ENCODE peak calls at places on chromosome 9, in nine cellular contexts. One of them, this sample, is unnamed.

GRCh38 chr9:36772449-36773370 is 200.0 kb downstream of the MELK start:
- DNase-seq in GM23338: peak
- DNase-seq in SK-N-SH: no peak
- DNase-seq in PC-3: peak
- DNase-seq in GM23248: peak
- DNase-seq in hepatocyte: peak
- DNase-seq in HCT116: no peak
- DNase-seq in neural progenitor cell: peak
- DNase-seq in OCI-LY7: no peak
- DNase-seq in this sample: peak

GRCh38 chr9:1434082-1434481 is 383.9 kb downstream of the DMRT2 start:
- DNase-seq in GM23338: peak
- DNase-seq in SK-N-SH: peak
- DNase-seq in PC-3: peak
- DNase-seq in GM23248: peak
- DNase-seq in hepatocyte: no peak
- DNase-seq in HCT116: no peak
- DNase-seq in neural progenitor cell: no peak
- DNase-seq in OCI-LY7: no peak
- DNase-seq in this sample: no peak

GRCh38 chr9:6243746-6244145 is 28.1 kb downstream of the IL33 start:
- DNase-seq in GM23338: no peak
- DNase-seq in SK-N-SH: no peak
- DNase-seq in PC-3: peak
- DNase-seq in GM23248: peak
- DNase-seq in hepatocyte: peak
- DNase-seq in HCT116: no peak
- DNase-seq in neural progenitor cell: no peak
- DNase-seq in OCI-LY7: no peak
- DNase-seq in this sample: no peak

GRCh38 chr9:38372685-38373619 is 19.6 kb upstream of the ALDH1B1 start:
- DNase-seq in GM23338: no peak
- DNase-seq in SK-N-SH: peak
- DNase-seq in PC-3: no peak
- DNase-seq in GM23248: no peak
- DNase-seq in hepatocyte: no peak
- DNase-seq in HCT116: no peak
- DNase-seq in neural progenitor cell: no peak
- DNase-seq in OCI-LY7: no peak
- DNase-seq in this sample: no peak

GRCh38 chr9:9177081-9177480 is 1377.5 kb upstream of the DMAC1 start:
- DNase-seq in GM23338: no peak
- DNase-seq in SK-N-SH: no peak
- DNase-seq in PC-3: no peak
- DNase-seq in GM23248: no peak
- DNase-seq in hepatocyte: no peak
- DNase-seq in HCT116: no peak
- DNase-seq in neural progenitor cell: peak
- DNase-seq in OCI-LY7: no peak
- DNase-seq in this sample: no peak

GRCh38 chr9:99445377-99445891 is 223.4 kb downstream of the SEC61B start:
- DNase-seq in GM23338: no peak
- DNase-seq in SK-N-SH: no peak
- DNase-seq in PC-3: peak
- DNase-seq in GM23248: peak
- DNase-seq in hepatocyte: peak
- DNase-seq in HCT116: no peak
- DNase-seq in neural progenitor cell: no peak
- DNase-seq in OCI-LY7: no peak
- DNase-seq in this sample: no peak

GRCh38 chr9:4088680-4089079 is 211.2 kb downstream of the GLIS3 start:
- DNase-seq in GM23338: no peak
- DNase-seq in SK-N-SH: no peak
- DNase-seq in PC-3: no peak
- DNase-seq in GM23248: no peak
- DNase-seq in hepatocyte: no peak
- DNase-seq in HCT116: no peak
- DNase-seq in neural progenitor cell: no peak
- DNase-seq in OCI-LY7: no peak
- DNase-seq in this sample: no peak

GRCh38 chr9:34047864-34048729 is 590 bp downstream of the UBAP2 start:
- DNase-seq in GM23338: peak
- DNase-seq in SK-N-SH: peak
- DNase-seq in PC-3: peak
- DNase-seq in GM23248: peak
- DNase-seq in hepatocyte: peak
- DNase-seq in HCT116: peak
- DNase-seq in neural progenitor cell: peak
- DNase-seq in OCI-LY7: peak
- DNase-seq in this sample: peak

GRCh38 chr9:109817146-109817845 is 37.3 kb downstream of the PALM2AKAP2 start:
- DNase-seq in GM23338: no peak
- DNase-seq in SK-N-SH: no peak
- DNase-seq in PC-3: peak
- DNase-seq in GM23248: peak
- DNase-seq in hepatocyte: no peak
- DNase-seq in HCT116: no peak
- DNase-seq in neural progenitor cell: no peak
- DNase-seq in OCI-LY7: no peak
- DNase-seq in this sample: no peak

GRCh38 chr9:134007150-134007549 is 15.0 kb upstream of the VAV2 start:
- DNase-seq in GM23338: no peak
- DNase-seq in SK-N-SH: peak
- DNase-seq in PC-3: no peak
- DNase-seq in GM23248: no peak
- DNase-seq in hepatocyte: no peak
- DNase-seq in HCT116: no peak
- DNase-seq in neural progenitor cell: no peak
- DNase-seq in OCI-LY7: no peak
- DNase-seq in this sample: no peak

GRCh38 chr9:111533099-111533785 is 8.3 kb downstream of the ZNF483 start:
- DNase-seq in GM23338: no peak
- DNase-seq in SK-N-SH: no peak
- DNase-seq in PC-3: no peak
- DNase-seq in GM23248: peak
- DNase-seq in hepatocyte: no peak
- DNase-seq in HCT116: no peak
- DNase-seq in neural progenitor cell: no peak
- DNase-seq in OCI-LY7: no peak
- DNase-seq in this sample: no peak

GRCh38 chr9:6330958-6331634 is 2.9 kb downstream of the TPD52L3 start:
- DNase-seq in GM23338: no peak
- DNase-seq in SK-N-SH: no peak
- DNase-seq in PC-3: no peak
- DNase-seq in GM23248: peak
- DNase-seq in hepatocyte: no peak
- DNase-seq in HCT116: no peak
- DNase-seq in neural progenitor cell: no peak
- DNase-seq in OCI-LY7: no peak
- DNase-seq in this sample: no peak

DNA sequence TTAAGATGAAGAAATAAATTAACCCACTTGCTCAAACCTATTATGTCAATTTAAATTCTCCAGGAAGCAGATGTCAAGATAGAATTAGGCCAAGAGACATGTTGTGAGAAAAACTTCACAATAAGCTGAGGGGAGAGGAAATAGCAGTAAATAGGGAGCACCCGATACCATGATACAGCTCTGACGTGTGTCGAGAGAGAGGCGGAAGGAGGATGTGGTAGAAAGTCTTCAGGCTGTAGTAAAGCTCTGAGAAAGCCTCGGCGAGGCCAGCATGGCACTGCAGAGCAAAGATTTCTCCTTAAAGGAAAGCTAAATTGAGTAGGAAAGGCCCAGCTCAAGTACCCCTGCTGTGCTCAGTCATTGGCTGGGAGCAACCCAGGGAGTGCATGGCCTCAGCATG is 6.0 kb upstream of the PUM3 start:
- DNase-seq in GM23338: no peak
- DNase-seq in SK-N-SH: no peak
- DNase-seq in PC-3: no peak
- DNase-seq in GM23248: no peak
- DNase-seq in hepatocyte: no peak
- DNase-seq in HCT116: no peak
- DNase-seq in neural progenitor cell: no peak
- DNase-seq in OCI-LY7: no peak
- DNase-seq in this sample: no peak
- H3K4me2 ChIP-seq in GM23338: no peak
- H3K4me2 ChIP-seq in SK-N-SH: no peak
- H3K4me2 ChIP-seq in PC-3: no peak
- H3K4me2 ChIP-seq in GM23248: no peak
- H3K4me2 ChIP-seq in hepatocyte: no peak
- H3K4me2 ChIP-seq in HCT116: no peak
- H3K4me2 ChIP-seq in neural progenitor cell: no peak
- H3K4me2 ChIP-seq in OCI-LY7: no peak
- H3K4me2 ChIP-seq in this sample: no peak

DNA sequence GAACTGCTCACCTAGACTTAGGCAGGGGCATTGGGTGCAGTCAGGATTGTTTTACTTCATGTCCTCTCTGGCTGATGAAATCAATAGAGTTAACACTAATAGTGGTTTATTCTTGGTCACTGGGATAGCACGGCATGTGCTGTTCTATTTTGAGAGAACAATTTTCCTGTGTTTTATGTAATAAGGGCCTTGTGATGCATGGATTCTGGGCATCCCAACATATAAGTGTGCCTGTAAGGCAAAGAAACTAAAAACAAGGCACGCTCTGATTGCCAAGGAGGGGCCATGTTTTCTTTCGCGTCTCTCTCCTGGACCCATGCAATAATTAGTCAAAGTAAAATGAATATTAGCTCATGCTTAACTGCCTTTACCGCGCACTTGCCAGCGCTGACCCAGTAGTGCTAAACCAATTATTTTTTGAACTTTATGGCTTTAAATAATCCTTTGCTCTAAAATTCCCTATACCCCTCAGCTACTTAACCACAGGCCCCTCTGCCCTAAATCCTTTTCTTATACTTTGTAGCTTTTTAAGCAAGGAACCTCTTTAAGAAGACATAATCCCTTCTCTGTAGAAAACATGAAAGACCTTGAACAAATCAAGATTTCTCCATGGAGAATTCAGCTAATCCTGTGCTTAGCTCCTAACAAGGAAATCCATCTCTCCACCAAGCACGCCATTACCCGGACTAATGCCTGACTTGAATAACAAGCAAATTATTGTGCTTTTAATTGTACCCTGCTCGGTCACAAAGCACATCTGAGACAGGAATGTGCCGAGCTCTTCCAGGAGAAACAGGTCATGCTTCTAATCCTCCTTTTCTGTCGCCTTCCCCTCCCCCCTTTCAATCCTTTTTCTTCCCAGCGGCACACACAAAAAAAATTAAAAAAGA is 141.0 kb downstream of the PSAT1 start:
- DNase-seq in GM23338: peak
- DNase-seq in SK-N-SH: no peak
- DNase-seq in PC-3: no peak
- DNase-seq in GM23248: no peak
- DNase-seq in hepatocyte: no peak
- DNase-seq in HCT116: no peak
- DNase-seq in neural progenitor cell: peak
- DNase-seq in OCI-LY7: no peak
- DNase-seq in this sample: no peak
- H3K27ac ChIP-seq in GM23338: peak
- H3K27ac ChIP-seq in SK-N-SH: no peak
- H3K27ac ChIP-seq in PC-3: no peak
- H3K27ac ChIP-seq in GM23248: no peak
- H3K27ac ChIP-seq in hepatocyte: no peak
- H3K27ac ChIP-seq in HCT116: no peak
- H3K27ac ChIP-seq in neural progenitor cell: peak
- H3K27ac ChIP-seq in OCI-LY7: no peak
- H3K27ac ChIP-seq in this sample: no peak

DNA sequence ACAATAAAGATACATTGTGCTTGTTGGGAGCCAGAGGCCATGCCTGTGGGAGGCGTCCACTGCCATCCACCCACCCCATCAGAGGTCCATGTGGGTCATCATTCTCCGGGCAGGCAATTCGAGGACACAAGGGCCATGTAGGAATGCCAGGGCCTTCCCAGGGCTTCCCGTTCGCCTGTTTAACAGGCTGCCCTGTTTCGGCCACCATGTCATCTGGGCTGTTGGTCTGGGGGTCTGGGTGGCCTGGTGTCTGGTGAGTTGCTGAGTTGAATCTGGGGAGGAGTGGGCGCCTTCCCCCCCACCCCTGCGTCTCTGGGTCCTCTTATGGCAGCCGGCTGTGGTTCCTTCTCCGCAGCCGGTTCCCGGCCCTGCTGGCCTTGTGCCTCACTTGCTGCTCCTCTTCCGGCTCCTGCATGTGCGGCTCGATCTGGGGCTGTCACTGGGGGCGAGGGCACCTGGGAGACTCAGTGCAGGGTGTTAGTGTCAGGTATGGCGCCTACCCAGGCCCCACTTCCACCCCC is 117.4 kb downstream of the WNK2 start:
- DNase-seq in GM23338: no peak
- DNase-seq in SK-N-SH: peak
- DNase-seq in PC-3: no peak
- DNase-seq in GM23248: no peak
- DNase-seq in hepatocyte: no peak
- DNase-seq in HCT116: no peak
- DNase-seq in neural progenitor cell: no peak
- DNase-seq in OCI-LY7: peak
- DNase-seq in this sample: no peak
- TF ChIP-seq EZH2phosphoT487 in GM23338: no peak
- TF ChIP-seq EZH2phosphoT487 in SK-N-SH: no peak
- TF ChIP-seq EZH2phosphoT487 in PC-3: no peak
- TF ChIP-seq EZH2phosphoT487 in GM23248: no peak
- TF ChIP-seq EZH2phosphoT487 in hepatocyte: no peak
- TF ChIP-seq EZH2phosphoT487 in HCT116: no peak
- TF ChIP-seq EZH2phosphoT487 in neural progenitor cell: no peak
- TF ChIP-seq EZH2phosphoT487 in OCI-LY7: no peak
- TF ChIP-seq EZH2phosphoT487 in this sample: no peak

GRCh38 chr9:135349963-135350360 is 129.6 kb upstream of the PPP1R26 start:
- DNase-seq in GM23338: no peak
- DNase-seq in SK-N-SH: no peak
- DNase-seq in PC-3: no peak
- DNase-seq in GM23248: no peak
- DNase-seq in hepatocyte: no peak
- DNase-seq in HCT116: no peak
- DNase-seq in neural progenitor cell: no peak
- DNase-seq in OCI-LY7: no peak
- DNase-seq in this sample: no peak

GRCh38 chr9:135348076-135348787 is 131.3 kb upstream of the PPP1R26 start:
- DNase-seq in GM23338: no peak
- DNase-seq in SK-N-SH: no peak
- DNase-seq in PC-3: no peak
- DNase-seq in GM23248: no peak
- DNase-seq in hepatocyte: no peak
- DNase-seq in HCT116: no peak
- DNase-seq in neural progenitor cell: no peak
- DNase-seq in OCI-LY7: no peak
- DNase-seq in this sample: no peak

GRCh38 chr9:135348788-135349150 is 130.8 kb upstream of the PPP1R26 start:
- DNase-seq in GM23338: no peak
- DNase-seq in SK-N-SH: no peak
- DNase-seq in PC-3: no peak
- DNase-seq in GM23248: no peak
- DNase-seq in hepatocyte: no peak
- DNase-seq in HCT116: no peak
- DNase-seq in neural progenitor cell: no peak
- DNase-seq in OCI-LY7: no peak
- DNase-seq in this sample: no peak

GRCh38 chr9:135347461-135347860 is 132.1 kb upstream of the PPP1R26 start:
- DNase-seq in GM23338: no peak
- DNase-seq in SK-N-SH: no peak
- DNase-seq in PC-3: peak
- DNase-seq in GM23248: peak
- DNase-seq in hepatocyte: no peak
- DNase-seq in HCT116: no peak
- DNase-seq in neural progenitor cell: no peak
- DNase-seq in OCI-LY7: no peak
- DNase-seq in this sample: no peak

GRCh38 chr9:135349212-135349962 is 130.2 kb upstream of the PPP1R26 start:
- DNase-seq in GM23338: no peak
- DNase-seq in SK-N-SH: no peak
- DNase-seq in PC-3: no peak
- DNase-seq in GM23248: no peak
- DNase-seq in hepatocyte: no peak
- DNase-seq in HCT116: no peak
- DNase-seq in neural progenitor cell: no peak
- DNase-seq in OCI-LY7: no peak
- DNase-seq in this sample: no peak
- H3K4me2 ChIP-seq in GM23338: no peak
- H3K4me2 ChIP-seq in SK-N-SH: no peak
- H3K4me2 ChIP-seq in PC-3: no peak
- H3K4me2 ChIP-seq in GM23248: no peak
- H3K4me2 ChIP-seq in hepatocyte: no peak
- H3K4me2 ChIP-seq in HCT116: no peak
- H3K4me2 ChIP-seq in neural progenitor cell: no peak
- H3K4me2 ChIP-seq in OCI-LY7: no peak
- H3K4me2 ChIP-seq in this sample: no peak

This sample was measured in MM.1S.